ENCODE peak calls at places on chromosomes 16 and 17, in five cellular contexts. K, G, X, W and R are unnamed samples.

GRCh38 chr16:89018605-89019158 is 41.7 kb upstream of the CBFA2T3 start:
- DNase-seq in G (no peak), X (no peak), K (no peak), W (no peak), R (no peak)

GRCh38 chr17:16573466-16573865 is 4.5 kb upstream of the ZNF287 start:
- DNase-seq in G (no peak), W (no peak), X (no peak), K (no peak), R (no peak)

GRCh38 chr16:11597268-11597690 is 10.6 kb upstream of the LITAF start:
- DNase-seq in G (no peak), X (no peak), K (no peak), W (no peak), R (no peak)

GRCh38 chr17:44350733-44351226 is 5.7 kb downstream of the GRN start:
- DNase-seq in G (no peak), W (peak), K (peak), X (peak), R (peak)

GRCh38 chr16:8173111-8173644 is 417.1 kb downstream of the TMEM114 start:
- DNase-seq in K (peak), G (peak), X (peak), W (peak), R (peak)

GRCh38 chr16:85220125-85220839 is 108.0 kb upstream of the CIBAR2 start:
- DNase-seq in W (no peak), G (no peak), K (peak), X (no peak), R (peak)

GRCh38 chr17:34852614-34853013 is 108.6 kb downstream of the CCT6B start:
- DNase-seq in W (no peak), X (peak), G (peak), K (no peak), R (no peak)

GRCh38 chr17:49180303-49180702 is 30.1 kb downstream of the GNGT2 start:
- DNase-seq in K (peak), X (peak), G (peak), W (peak), R (peak)

GRCh38 chr17:65154770-65155589 is 17.8 kb downstream of the RGS9 start:
- DNase-seq in G (no peak), X (no peak), W (no peak), K (no peak), R (no peak)

GRCh38 chr17:72315514-72315913 is 194.7 kb downstream of the SOX9 start:
- DNase-seq in K (no peak), W (no peak), X (no peak), G (no peak), R (no peak)

GRCh38 chr17:27294689-27295630 is 1.0 kb downstream of the WSB1 start:
- DNase-seq in W (peak), G (peak), K (peak), X (peak), R (peak)

GRCh38 chr17:61805399-61805798 is 57.9 kb downstream of the BRIP1 start:
- DNase-seq in X (no peak), W (no peak), G (peak), K (no peak), R (no peak)
- TF ChIP-seq ZBTB33 in X (no peak), W (no peak), G (no peak), K (no peak), R (no peak)

GRCh38 chr16:4958510-4959111 is 481 bp downstream of the SEC14L5 start:
- DNase-seq in G (no peak), K (no peak), X (no peak), W (no peak), R (no peak)
- TF ChIP-seq ZBTB33 in G (no peak), K (no peak), X (no peak), W (no peak), R (no peak)

GRCh38 chr16:28187595-28188004 is 24.2 kb downstream of the XPO6 start:
- DNase-seq in X (no peak), G (no peak), K (no peak), W (peak), R (no peak)
- TF ChIP-seq ZBTB33 in X (no peak), G (no peak), K (no peak), W (no peak), R (no peak)

GRCh38 chr16:2855536-2855935 is 2.4 kb downstream of the PRSS22 start:
- DNase-seq in K (no peak), W (no peak), X (no peak), G (no peak), R (peak)
- TF ChIP-seq ZBTB33 in K (no peak), W (no peak), X (no peak), G (no peak), R (no peak)

GRCh38 chr17:39922006-39922405 is 3.6 kb upstream of the GSDMB start:
- DNase-seq in G (no peak), X (no peak), W (no peak), K (no peak), R (no peak)

GRCh38 chr17:39916918-39917317 is 1.5 kb downstream of the GSDMB start:
- DNase-seq in K (peak), X (peak), W (no peak), G (no peak), R (no peak)

GRCh38 chr17:39920218-39921210 is 2.1 kb upstream of the GSDMB start:
- DNase-seq in X (no peak), G (no peak), K (no peak), W (no peak), R (no peak)

GRCh38 chr17:39921323-39921722 is 2.9 kb upstream of the GSDMB start:
- DNase-seq in K (no peak), X (no peak), G (no peak), W (no peak), R (no peak)

GRCh38 chr17:39919087-39919683 is 750 bp upstream of the GSDMB start:
- DNase-seq in X (peak), G (no peak), K (no peak), W (no peak), R (no peak)
- TF ChIP-seq ZBTB33 in X (no peak), G (no peak), K (no peak), W (no peak), R (no peak)

GRCh38 chr16:29712770-29713169 is 33.0 kb downstream of the C16orf54 start:
- DNase-seq in W (no peak), K (no peak), G (no peak), X (no peak), R (no peak)

GRCh38 chr16:29714396-29714795 is 31.4 kb downstream of the C16orf54 start:
- DNase-seq in K (no peak), W (no peak), X (no peak), G (no peak), R (no peak)

GRCh38 chr16:29708917-29709600 is 30.1 kb downstream of the QPRT start:
- DNase-seq in G (no peak), K (no peak), X (no peak), W (no peak), R (no peak)

GRCh38 chr16:29714972-29715371 is 30.8 kb downstream of the C16orf54 start:
- DNase-seq in X (no peak), K (no peak), W (no peak), G (no peak), R (no peak)

GRCh38 chr16:29710227-29711219 is 31.5 kb downstream of the QPRT start:
- DNase-seq in X (peak), K (peak), W (no peak), G (peak), R (peak)
- TF ChIP-seq ZBTB33 in X (no peak), K (no peak), W (no peak), G (no peak), R (no peak)